ENCODE peak calls at places on chromosomes 4 and X, in six cellular contexts. S is sigmoid colon; P is stimulated activated CD8-positive, alpha-beta memory T cell treated with anti-CD3 and anti-CD28 coated beads, Interleukin-15, amount 100 ng/mL, for 24 hours; Q is PC-3; E is HTR-8/SVneo; U is A549. N is an unnamed sample.

GRCh38 chrX:45164995-45165394 is 35.7 kb downstream of the DIPK2B start:
- DNase-seq in S (no peak), P (no peak), Q (no peak), E (no peak), U (no peak), N (no peak)

GRCh38 chr4:76458829-76459228 is 23.8 kb downstream of the SHROOM3 start:
- DNase-seq in S (no peak), P (no peak), Q (no peak), E (no peak), U (no peak), N (no peak)

GRCh38 chrX:133981908-133982307 is 3.5 kb downstream of the GPC3 start:
- DNase-seq in S (no peak), P (no peak), Q (no peak), E (no peak), U (no peak), N (no peak)

GRCh38 chr4:56981795-56982201 is 3.1 kb downstream of the POLR2B start:
- DNase-seq in S (no peak), P (no peak), Q (peak), E (peak), U (no peak), N (no peak)

GRCh38 chr4:141871086-141871485 is 234.7 kb downstream of the IL15 start:
- DNase-seq in S (no peak), P (no peak), Q (no peak), E (no peak), U (no peak), N (no peak)

GRCh38 chr4:52983563-52984303 is 121.6 kb downstream of the RASL11B start:
- DNase-seq in S (no peak), P (no peak), Q (peak), E (peak), U (peak), N (no peak)

GRCh38 chr4:54781771-54782170 is 124.0 kb downstream of the KIT start:
- DNase-seq in S (no peak), P (no peak), Q (no peak), E (no peak), U (no peak), N (no peak)

GRCh38 chr4:61853041-61853440 is 652.9 kb downstream of the ADGRL3 start:
- DNase-seq in S (no peak), P (no peak), Q (no peak), E (no peak), U (no peak), N (no peak)

GRCh38 chrX:13376857-13377441 is 57.1 kb upstream of the ATXN3L start:
- DNase-seq in S (no peak), P (no peak), Q (peak), E (no peak), U (no peak), N (no peak)

GRCh38 chr4:181819951-181820350 is 423.3 kb upstream of the TENM3 start:
- DNase-seq in S (no peak), P (no peak), Q (no peak), E (no peak), U (no peak), N (no peak)

GRCh38 chr4:60683357-60683756 is 516.8 kb upstream of the ADGRL3 start:
- DNase-seq in S (no peak), P (no peak), Q (peak), E (peak), U (no peak), N (no peak)

GRCh38 chr4:80922951-80923350 is 107.6 kb upstream of the BMP3 start:
- DNase-seq in S (no peak), P (no peak), Q (no peak), E (no peak), U (no peak), N (no peak)

GRCh38 chrX:132209527-132209926 is 9.7 kb downstream of the RAP2C start:
- DNase-seq in S (no peak), P (no peak), Q (no peak), E (no peak), U (no peak), N (no peak)

GRCh38 chrX:7983594-7983993 is 56.4 kb upstream of the PNPLA4 start:
- DNase-seq in S (no peak), P (no peak), Q (no peak), E (no peak), U (no peak), N (no peak)

GRCh38 chrX:65828599-65828998 is 161.1 kb downstream of the MSN start:
- DNase-seq in S (no peak), P (no peak), Q (no peak), E (no peak), U (no peak), N (no peak)

GRCh38 chrX:149286940-149287349 is 218.2 kb downstream of the IDS start:
- DNase-seq in S (no peak), P (no peak), Q (peak), E (peak), U (peak), N (no peak)

GRCh38 chrX:48890296-48890925 is 7.2 kb downstream of the TIMM17B start:
- DNase-seq in S (no peak), P (no peak), Q (peak), E (no peak), U (no peak), N (no peak)

GRCh38 chrX:11781734-11782370 is 23.8 kb downstream of the MSL3 start:
- DNase-seq in S (no peak), P (no peak), Q (peak), E (no peak), U (no peak), N (no peak)

GRCh38 chr4:82797591-82798081 is 960 bp downstream of the SCD5 start:
- DNase-seq in S (peak), P (no peak), Q (no peak), E (no peak), U (no peak), N (no peak)

GRCh38 chr4:33104190-33104773 is 2384.1 kb downstream of the PCDH7 start:
- DNase-seq in S (no peak), P (no peak), Q (no peak), E (no peak), U (no peak), N (no peak)

GRCh38 chrX:110142096-110142495 is 139.2 kb downstream of the TMEM164 start:
- DNase-seq in S (no peak), P (no peak), Q (no peak), E (no peak), U (no peak), N (no peak)

GRCh38 chrX:144732588-144732987 is 514.7 kb upstream of the SPANXN1 start:
- DNase-seq in S (no peak), P (no peak), Q (peak), E (peak), U (no peak), N (no peak)

GRCh38 chr4:48315728-48316630 is 25.4 kb upstream of the SLAIN2 start:
- DNase-seq in S (no peak), P (no peak), Q (peak), E (peak), U (peak), N (no peak)

GRCh38 chrX:30822068-30822671 is 66.9 kb downstream of the TAB3 start:
- DNase-seq in S (no peak), P (no peak), Q (peak), E (no peak), U (no peak), N (no peak)

GRCh38 chr4:169968999-169969398 is 57.2 kb downstream of the MFAP3L start:
- DNase-seq in S (no peak), P (no peak), Q (no peak), E (no peak), U (peak), N (no peak)

GRCh38 chrX:149495573-149496071 is 9.5 kb downstream of the IDS start:
- DNase-seq in S (no peak), P (no peak), Q (peak), E (no peak), U (peak), N (peak)

GRCh38 chrX:30147996-30148643 is 67.2 kb upstream of the MAGEB2 start:
- DNase-seq in S (no peak), P (no peak), Q (no peak), E (no peak), U (no peak), N (no peak)

GRCh38 chr4:94519019-94519418 is 67.3 kb downstream of the PDLIM5 start:
- DNase-seq in S (no peak), P (no peak), Q (no peak), E (no peak), U (no peak), N (no peak)

GRCh38 chr4:82789377-82789776 is 9.2 kb downstream of the SCD5 start:
- DNase-seq in S (no peak), P (no peak), Q (no peak), E (no peak), U (no peak), N (no peak)

N was measured in coronary artery.